ENCODE peak calls at places on chromosomes 3 and 15, in seven cellular contexts. N is ELF-1, P is heart right ventricle, Z is activated T-cell treated with anti-CD3 and anti-CD28 coated beads for 1 hour, S is NCI-H187, G is NCI-H1092 treated with DMSO at 0.1 percent for 48 hours, L is AG20443. U is an unnamed sample.

GRCh38 chr3:185537369-185537970 is 14.9 kb downstream of the LIPH start:
- DNase-seq in N (peak; percentile 51), P (no peak), Z (no peak), S (no peak), G (no peak), L (peak; percentile 69), U (no peak)

GRCh38 chr3:170768334-170768801 is 101.6 kb downstream of the RPL22L1 start:
- DNase-seq in N (no peak), P (no peak), Z (no peak), S (no peak), G (no peak), L (peak; percentile 42), U (no peak)

GRCh38 chr3:71579301-71579933 is 4.1 kb downstream of the FOXP1 start:
- DNase-seq in N (no peak), P (no peak), Z (no peak), S (no peak), G (no peak), L (no peak), U (no peak)

GRCh38 chr3:121914081-121914998 is 20.1 kb downstream of the SLC15A2 start:
- DNase-seq in N (peak; percentile 25), P (peak; percentile 28), Z (no peak), S (no peak), G (no peak), L (no peak), U (no peak)

GRCh38 chr3:41259449-41260062 is 60.3 kb downstream of the CTNNB1 start:
- DNase-seq in N (no peak), P (no peak), Z (no peak), S (no peak), G (no peak), L (no peak), U (no peak)

GRCh38 chr15:64050281-64051092 is 4.2 kb upstream of the DAPK2 start:
- DNase-seq in N (no peak), P (no peak), Z (no peak), S (no peak), G (peak; percentile 73), L (no peak), U (no peak)

GRCh38 chr3:51717446-51717845 is 10.6 kb downstream of the GRM2 start:
- DNase-seq in N (no peak), P (no peak), Z (no peak), S (no peak), G (no peak), L (no peak), U (no peak)

GRCh38 chr15:68113273-68113672 is 59.2 kb downstream of the PIAS1 start:
- DNase-seq in N (no peak), P (no peak), Z (no peak), S (no peak), G (no peak), L (peak; percentile 18), U (no peak)

GRCh38 chr3:168977696-168978374 is 685.7 kb downstream of the MECOM start:
- DNase-seq in N (no peak), P (no peak), Z (no peak), S (no peak), G (no peak), L (peak; percentile 18), U (peak; percentile 31)

GRCh38 chr3:184368804-184369183 is 7.3 kb downstream of the POLR2H start:
- DNase-seq in N (no peak), P (no peak), Z (no peak), S (no peak), G (no peak), L (peak; percentile 71), U (no peak)

GRCh38 chr3:117600112-117600511 is 890.5 kb downstream of the TUSC7 start:
- DNase-seq in N (peak; percentile 24), P (no peak), Z (no peak), S (no peak), G (no peak), L (no peak), U (no peak)

GRCh38 chr3:72655151-72655551 is 193.1 kb downstream of the SHQ1 start:
- DNase-seq in N (peak; percentile 94), P (no peak), Z (no peak), S (no peak), G (no peak), L (peak; percentile 49), U (no peak)

GRCh38 chr3:157865449-157865862 is 240.8 kb downstream of the SHOX2 start:
- DNase-seq in N (peak; percentile 66), P (peak; percentile 15), Z (peak; percentile 5), S (no peak), G (no peak), L (no peak), U (no peak)

GRCh38 chr15:65979316-65979715 is 110.0 kb downstream of the RAB11A start:
- DNase-seq in N (peak; percentile 48), P (no peak), Z (no peak), S (no peak), G (no peak), L (peak; percentile 40), U (no peak)

GRCh38 chr3:38325256-38325655 is 21.3 kb upstream of the XYLB start:
- DNase-seq in N (no peak), P (no peak), Z (no peak), S (no peak), G (no peak), L (no peak), U (no peak)

GRCh38 chr3:59334585-59334984 is 284.8 kb upstream of the CFAP20DC start:
- DNase-seq in N (no peak), P (no peak), Z (no peak), S (no peak), G (no peak), L (peak; percentile 28), U (no peak)

GRCh38 chr15:65856821-65857455 is 12.4 kb upstream of the RAB11A start:
- DNase-seq in N (peak; percentile 60), P (peak; percentile 61), Z (peak; percentile 81), S (no peak), G (peak; percentile 14), L (peak; percentile 53), U (no peak)

GRCh38 chr3:132726341-132726823 is 4.2 kb upstream of the NPHP3 start:
- DNase-seq in N (no peak), P (no peak), Z (no peak), S (peak; percentile 12), G (peak; percentile 71), L (peak; percentile 30), U (peak; percentile 8)

GRCh38 chr3:48692551-48692950 is 6.8 kb upstream of the NCKIPSD start:
- DNase-seq in N (no peak), P (no peak), Z (no peak), S (no peak), G (no peak), L (no peak), U (no peak)

GRCh38 chr3:2206536-2206935 is 107.9 kb downstream of the CNTN4 start:
- DNase-seq in N (no peak), P (no peak), Z (no peak), S (no peak), G (no peak), L (no peak), U (no peak)

GRCh38 chr3:134846943-134847342 is 51.9 kb downstream of the EPHB1 start:
- DNase-seq in N (peak; percentile 83), P (no peak), Z (no peak), S (no peak), G (no peak), L (peak; percentile 89), U (no peak)

GRCh38 chr15:99016680-99017321 is 9.2 kb upstream of the PGPEP1L start:
- DNase-seq in N (peak; percentile 44), P (peak; percentile 25), Z (no peak), S (no peak), G (no peak), L (peak; percentile 78), U (no peak)

GRCh38 chr3:45528429-45528828 is 66.1 kb upstream of the LIMD1 start:
- DNase-seq in N (no peak), P (no peak), Z (no peak), S (no peak), G (no peak), L (peak; percentile 48), U (no peak)

GRCh38 chr3:57755368-57756021 is 614 bp upstream of the SLMAP start:
- DNase-seq in N (peak; percentile 45), P (no peak), Z (peak; percentile 24), S (no peak), G (peak; percentile 86), L (peak; percentile 53), U (peak; percentile 76)

GRCh38 chr3:46448721-46449120 is 16.0 kb downstream of the LTF start:
- DNase-seq in N (no peak), P (no peak), Z (no peak), S (no peak), G (no peak), L (no peak), U (no peak)

GRCh38 chr3:31053299-31053698 is 158.8 kb upstream of the GADL1 start:
- DNase-seq in N (no peak), P (no peak), Z (no peak), S (no peak), G (no peak), L (no peak), U (no peak)

GRCh38 chr3:126395846-126396513 is 1.3 kb downstream of the CFAP100 start:
- DNase-seq in N (no peak), P (no peak), Z (no peak), S (no peak), G (no peak), L (no peak), U (no peak)

GRCh38 chr15:38389924-38390542 is 63.9 kb upstream of the FAM98B start:
- DNase-seq in N (peak; percentile 42), P (peak; percentile 18), Z (peak; percentile 57), S (peak; percentile 9), G (peak; percentile 0), L (peak; percentile 68), U (no peak)

GRCh38 chr3:168073842-168074311 is 21.8 kb downstream of the GOLIM4 start:
- DNase-seq in N (no peak), P (no peak), Z (no peak), S (no peak), G (no peak), L (no peak), U (no peak)

GRCh38 chr3:24232784-24233183 is 261.9 kb downstream of the THRB start:
- DNase-seq in N (no peak), P (no peak), Z (no peak), S (no peak), G (no peak), L (no peak), U (no peak)

GRCh38 chr15:61483599-61483998 is 254.5 kb upstream of the RORA start:
- DNase-seq in N (no peak), P (no peak), Z (no peak), S (no peak), G (no peak), L (no peak), U (no peak)

GRCh38 chr3:126554560-126555525 is 3.9 kb downstream of the C3orf22 start:
- DNase-seq in N (no peak), P (no peak), Z (no peak), S (no peak), G (no peak), L (peak; percentile 5), U (no peak)

GRCh38 chr3:153252963-153253362 is 90.9 kb downstream of the RAP2B start:
- DNase-seq in N (no peak), P (no peak), Z (no peak), S (no peak), G (no peak), L (no peak), U (no peak)

GRCh38 chr15:29538110-29538509 is 268.5 kb upstream of the NSMCE3 start:
- DNase-seq in N (no peak), P (no peak), Z (no peak), S (no peak), G (no peak), L (no peak), U (no peak)

GRCh38 chr3:147554332-147554731 is 145.2 kb downstream of the ZIC1 start:
- DNase-seq in N (no peak), P (no peak), Z (no peak), S (no peak), G (no peak), L (no peak), U (no peak)

GRCh38 chr15:59148160-59148810 is 43.3 kb downstream of the CCNB2 start:
- DNase-seq in N (no peak), P (no peak), Z (no peak), S (no peak), G (no peak), L (peak; percentile 27), U (no peak)

U was measured in NCI-H524 treated with DMSO at 0.1 percent for 48 hours.